ENCODE peak calls at places on chromosomes 5 and 9, in five cellular contexts. B is GM12892, T is SK-N-SH, I is K562, D is GM12878. E is an unnamed sample.

GRCh38 chr5:133369161-133369783 is 243.1 kb downstream of the FSTL4 start:
- DNase-seq in B (no peak), T (no peak), I (no peak), D (no peak), E (no peak)

GRCh38 chr5:93791520-93791972 is 50.1 kb upstream of the POU5F2 start:
- DNase-seq in B (no peak), T (no peak), I (no peak), D (no peak), E (no peak)

GRCh38 chr5:177491429-177491945 is 5.9 kb downstream of the PDLIM7 start:
- DNase-seq in B (no peak), T (peak; percentile 91), I (peak; percentile 96), D (no peak), E (no peak)

GRCh38 chr9:121840838-121841760 is 189.7 kb downstream of the DAB2IP start:
- DNase-seq in B (no peak), T (no peak), I (no peak), D (no peak), E (no peak)

GRCh38 chr5:95081500-95082355 is 203.2 kb downstream of the MCTP1 start:
- DNase-seq in B (no peak), T (no peak), I (no peak), D (peak; percentile 89), E (no peak)

GRCh38 chr5:65854931-65855330 is 71.4 kb upstream of the ERBIN start:
- DNase-seq in B (no peak), T (no peak), I (no peak), D (no peak), E (no peak)

GRCh38 chr9:70297141-70297540 is 38.4 kb downstream of the SMC5 start:
- DNase-seq in B (no peak), T (no peak), I (no peak), D (no peak), E (no peak)

GRCh38 chr5:75513841-75514240 is 2.1 kb downstream of the POLK start:
- DNase-seq in B (no peak), T (no peak), I (no peak), D (no peak), E (no peak)

GRCh38 chr9:132532171-132532570 is 50.2 kb upstream of the BARHL1 start:
- DNase-seq in B (no peak), T (no peak), I (no peak), D (no peak), E (no peak)

GRCh38 chr9:123876750-123877149 is 53.2 kb downstream of the DENND1A start:
- DNase-seq in B (no peak), T (no peak), I (no peak), D (no peak), E (no peak)

GRCh38 chr9:123883634-123884033 is 46.3 kb downstream of the DENND1A start:
- DNase-seq in B (no peak), T (no peak), I (no peak), D (no peak), E (no peak)

DNA sequence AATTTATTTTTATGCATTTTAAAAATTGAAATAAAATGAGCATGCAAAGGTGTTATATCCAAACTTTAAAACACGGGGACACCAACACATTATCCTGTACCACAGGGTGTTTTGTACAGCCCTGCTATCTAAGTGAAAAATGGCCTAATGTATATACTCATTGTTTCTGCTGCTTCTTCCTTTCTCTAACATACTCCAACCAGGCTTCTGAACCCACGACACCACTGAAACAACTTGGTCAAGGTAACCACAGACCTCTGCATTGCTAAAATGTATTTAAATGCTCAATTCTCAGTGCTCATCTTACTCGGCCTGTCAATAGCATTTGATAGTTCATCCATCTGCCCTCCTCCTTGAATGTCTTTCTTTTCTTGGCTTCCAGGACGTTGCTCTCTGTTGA is 48.3 kb downstream of the DENND1A start:
- DNase-seq in B (no peak), T (no peak), I (no peak), D (no peak), E (no peak)
- TF ChIP-seq TAF1 in B (no peak), T (no peak), I (no peak), D (no peak), E (no peak)

GRCh38 chr5:174724484-174725260 is at the start of gene MSX2:
- DNase-seq in B (no peak), T (peak; percentile 97), I (peak; percentile 67), D (no peak), E (no peak)
- TF ChIP-seq POLR2AphosphoS5 in B (no peak), T (no peak), I (no peak), D (no peak), E (no peak)

GRCh38 chr9:13163287-13163686 is 116.2 kb downstream of the MPDZ start:
- DNase-seq in B (no peak), T (no peak), I (no peak), D (no peak), E (no peak)
- TF ChIP-seq TAF1 in B (no peak), T (no peak), I (no peak), D (no peak), E (no peak)

GRCh38 chr9:124345751-124346281 is 69.4 kb downstream of the PSMB7 start:
- DNase-seq in B (no peak), T (no peak), I (no peak), D (no peak), E (no peak)
- TF ChIP-seq POLR2AphosphoS5 in B (peak; percentile 65), T (no peak), I (no peak), D (peak; percentile 27), E (peak; percentile 16)

GRCh38 chr5:81898403-81898802 is 73.4 kb upstream of the ATG10 start:
- DNase-seq in B (no peak), T (no peak), I (no peak), D (no peak), E (no peak)
- TF ChIP-seq TAF1 in B (no peak), T (no peak), I (no peak), D (no peak), E (no peak)